ENCODE peak calls at places on chromosomes 13 and 19, in eight cellular contexts. Q, U, Y, O, Z, J, E and T are unnamed samples.

GRCh38 chr13:102440259-102440936 is 38.5 kb upstream of the FGF14 start:
- DNase-seq in Q (no peak), U (no peak), Y (no peak), O (no peak), Z (no peak), J (no peak), E (no peak), T (no peak)

GRCh38 chr13:93535256-93535655 is 308.6 kb downstream of the GPC6 start:
- DNase-seq in Q (no peak), U (no peak), Y (no peak), O (no peak), Z (no peak), J (peak), E (no peak), T (no peak)

GRCh38 chr13:51717786-51718398 is 86.1 kb downstream of the DHRS12 start:
- DNase-seq in Q (no peak), U (no peak), Y (no peak), O (no peak), Z (peak), J (no peak), E (no peak), T (no peak)

GRCh38 chr13:40445557-40445990 is 220.9 kb downstream of the FOXO1 start:
- DNase-seq in Q (no peak), U (peak), Y (no peak), O (no peak), Z (no peak), J (peak), E (peak), T (no peak)

GRCh38 chr13:35761440-35762252 is 285.2 kb upstream of the MAB21L1 start:
- DNase-seq in Q (no peak), U (no peak), Y (no peak), O (no peak), Z (no peak), J (no peak), E (no peak), T (no peak)

GRCh38 chr13:33191425-33192221 is 93.9 kb downstream of the STARD13 start:
- DNase-seq in Q (no peak), U (no peak), Y (no peak), O (no peak), Z (no peak), J (no peak), E (no peak), T (no peak)

GRCh38 chr13:107138987-107139386 is 571.0 kb upstream of the ARGLU1 start:
- DNase-seq in Q (no peak), U (no peak), Y (no peak), O (no peak), Z (no peak), J (no peak), E (no peak), T (no peak)

GRCh38 chr13:30510091-30510490 is 44.4 kb upstream of the HMGB1 start:
- DNase-seq in Q (no peak), U (no peak), Y (no peak), O (no peak), Z (no peak), J (no peak), E (no peak), T (no peak)

GRCh38 chr19:55253842-55254624 is 4.8 kb downstream of the PPP6R1 start:
- DNase-seq in Q (no peak), U (no peak), Y (peak), O (no peak), Z (no peak), J (no peak), E (no peak), T (no peak)

GRCh38 chr13:112638157-112638750 is 50.3 kb upstream of the TUBGCP3 start:
- DNase-seq in Q (peak), U (no peak), Y (no peak), O (peak), Z (peak), J (no peak), E (no peak), T (no peak)